ENCODE peak calls at places on chromosomes 5 and 9, in nine cellular contexts. C, V, F, U, Q, O, L, N and Z are unnamed samples.

GRCh38 chr5:162248107-162248713 is 180.6 kb downstream of the GABRG2 start:
- DNase-seq in C (no peak), V (peak), F (peak), U (no peak), Q (no peak), O (no peak), L (no peak), N (peak), Z (no peak)

GRCh38 chr5:75551471-75551870 is 39.8 kb downstream of the POLK start:
- DNase-seq in C (no peak), V (no peak), F (no peak), U (no peak), Q (no peak), O (peak), L (peak), N (no peak), Z (no peak)

GRCh38 chr9:36632892-36633291 is 60.2 kb downstream of the MELK start:
- DNase-seq in C (no peak), V (peak), F (peak), U (no peak), Q (no peak), O (peak), L (peak), N (peak), Z (no peak)

GRCh38 chr5:163506726-163507125 is 1.3 kb downstream of the MAT2B start:
- DNase-seq in C (no peak), V (no peak), F (peak), U (no peak), Q (no peak), O (no peak), L (no peak), N (no peak), Z (no peak)

GRCh38 chr5:90548069-90548593 is 10.5 kb upstream of the ADGRV1 start:
- DNase-seq in C (no peak), V (no peak), F (no peak), U (no peak), Q (peak), O (no peak), L (no peak), N (peak), Z (peak)

GRCh38 chr9:22863106-22863505 is 416.5 kb downstream of the DMRTA1 start:
- DNase-seq in C (no peak), V (peak), F (no peak), U (no peak), Q (no peak), O (no peak), L (no peak), N (no peak), Z (no peak)

GRCh38 chr5:75668988-75669760 is 48.1 kb downstream of the POC5 start:
- DNase-seq in C (no peak), V (no peak), F (peak), U (no peak), Q (peak), O (no peak), L (peak), N (peak), Z (peak)

GRCh38 chr9:31119882-31120481 is 1264.5 kb upstream of the ACO1 start:
- DNase-seq in C (no peak), V (peak), F (peak), U (no peak), Q (peak), O (no peak), L (peak), N (no peak), Z (no peak)

GRCh38 chr5:87347272-87347671 is 65.5 kb downstream of the CCNH start:
- DNase-seq in C (no peak), V (no peak), F (no peak), U (no peak), Q (no peak), O (peak), L (no peak), N (no peak), Z (no peak)

GRCh38 chr5:141876628-141877477 is 1.4 kb downstream of the PCDH1 start:
- DNase-seq in C (no peak), V (no peak), F (no peak), U (no peak), Q (peak), O (no peak), L (peak), N (no peak), Z (no peak)

GRCh38 chr9:72733896-72734295 is 212.5 kb downstream of the TMC1 start:
- DNase-seq in C (no peak), V (no peak), F (no peak), U (no peak), Q (no peak), O (no peak), L (no peak), N (no peak), Z (no peak)

GRCh38 chr9:38082456-38083287 is 13.6 kb upstream of the SHB start:
- DNase-seq in C (no peak), V (no peak), F (no peak), U (no peak), Q (peak), O (no peak), L (no peak), N (no peak), Z (no peak)

GRCh38 chr9:122217640-122218039 is 11.1 kb downstream of the LHX6 start:
- DNase-seq in C (no peak), V (peak), F (no peak), U (no peak), Q (no peak), O (no peak), L (no peak), N (no peak), Z (no peak)

GRCh38 chr9:34513567-34514214 is 9.1 kb downstream of the ENHO start:
- DNase-seq in C (no peak), V (peak), F (no peak), U (no peak), Q (no peak), O (no peak), L (peak), N (no peak), Z (no peak)

GRCh38 chr5:36587354-36587753 is 19.1 kb upstream of the SLC1A3 start:
- DNase-seq in C (no peak), V (no peak), F (no peak), U (no peak), Q (no peak), O (no peak), L (no peak), N (no peak), Z (no peak)

GRCh38 chr9:127927457-127928231 is 2.9 kb downstream of the PIP5KL1 start:
- DNase-seq in C (no peak), V (no peak), F (peak), U (no peak), Q (peak), O (no peak), L (peak), N (no peak), Z (peak)

GRCh38 chr9:96660693-96661248 is 5.7 kb upstream of the PRXL2C start:
- DNase-seq in C (no peak), V (no peak), F (no peak), U (no peak), Q (no peak), O (no peak), L (no peak), N (no peak), Z (no peak)

GRCh38 chr9:132711846-132712245 is 41.6 kb downstream of the GTF3C4 start:
- DNase-seq in C (no peak), V (no peak), F (no peak), U (no peak), Q (no peak), O (no peak), L (no peak), N (no peak), Z (no peak)

GRCh38 chr5:97425511-97425910 is 242.5 kb upstream of the RIOK2 start:
- DNase-seq in C (no peak), V (peak), F (peak), U (peak), Q (no peak), O (no peak), L (no peak), N (no peak), Z (no peak)

GRCh38 chr5:98458726-98459125 is 314.7 kb upstream of the RGMB start:
- DNase-seq in C (no peak), V (no peak), F (no peak), U (no peak), Q (no peak), O (no peak), L (no peak), N (no peak), Z (no peak)

GRCh38 chr5:757346-757930 is 27.1 kb downstream of the ZDHHC11B start:
- DNase-seq in C (peak), V (no peak), F (no peak), U (no peak), Q (no peak), O (no peak), L (no peak), N (no peak), Z (no peak)

GRCh38 chr5:181173027-181173419 is 25.6 kb downstream of the OR2V2 start:
- DNase-seq in C (no peak), V (no peak), F (no peak), U (no peak), Q (no peak), O (no peak), L (no peak), N (no peak), Z (no peak)

GRCh38 chr9:93354451-93354850 is 97.0 kb upstream of the FAM120A start:
- DNase-seq in C (no peak), V (no peak), F (no peak), U (no peak), Q (no peak), O (no peak), L (no peak), N (no peak), Z (peak)

GRCh38 chr9:86487222-86487841 is 133.1 kb upstream of the TUT7 start:
- DNase-seq in C (no peak), V (peak), F (peak), U (peak), Q (no peak), O (peak), L (peak), N (peak), Z (peak)

GRCh38 chr5:125209650-125210049 is 463.2 kb upstream of the ZNF608 start:
- DNase-seq in C (no peak), V (no peak), F (no peak), U (no peak), Q (no peak), O (no peak), L (peak), N (no peak), Z (no peak)

GRCh38 chr9:79616013-79616412 is 44.2 kb downstream of the TLE4 start:
- DNase-seq in C (no peak), V (no peak), F (no peak), U (no peak), Q (no peak), O (no peak), L (no peak), N (no peak), Z (no peak)

GRCh38 chr5:1512541-1513291 is 11.0 kb downstream of the LPCAT1 start:
- DNase-seq in C (peak), V (peak), F (no peak), U (no peak), Q (no peak), O (no peak), L (peak), N (no peak), Z (no peak)

GRCh38 chr9:135718616-135719015 is 16.6 kb downstream of the KCNT1 start:
- DNase-seq in C (no peak), V (no peak), F (no peak), U (no peak), Q (no peak), O (no peak), L (peak), N (peak), Z (peak)

GRCh38 chr5:163533229-163533628 is 27.8 kb downstream of the MAT2B start:
- DNase-seq in C (no peak), V (no peak), F (no peak), U (peak), Q (no peak), O (no peak), L (no peak), N (no peak), Z (no peak)

GRCh38 chr5:37601163-37601562 is 222.0 kb downstream of the WDR70 start:
- DNase-seq in C (no peak), V (no peak), F (no peak), U (no peak), Q (no peak), O (no peak), L (no peak), N (no peak), Z (no peak)

GRCh38 chr5:120568716-120569115 is 104.6 kb downstream of the PRR16 start:
- DNase-seq in C (no peak), V (no peak), F (no peak), U (no peak), Q (no peak), O (no peak), L (no peak), N (no peak), Z (no peak)

GRCh38 chr9:133703571-133704399 is 34.4 kb downstream of the SARDH start:
- DNase-seq in C (no peak), V (no peak), F (peak), U (no peak), Q (no peak), O (no peak), L (peak), N (no peak), Z (no peak)

GRCh38 chr9:133380734-133381133 is 4.6 kb downstream of the STKLD1 start:
- DNase-seq in C (no peak), V (no peak), F (no peak), U (no peak), Q (no peak), O (no peak), L (no peak), N (no peak), Z (no peak)

GRCh38 chr9:136131629-136132499 is 13.2 kb upstream of the TMEM250 start:
- DNase-seq in C (no peak), V (no peak), F (no peak), U (no peak), Q (no peak), O (no peak), L (no peak), N (no peak), Z (no peak)

GRCh38 chr9:8769153-8769552 is 969.6 kb upstream of the DMAC1 start:
- DNase-seq in C (no peak), V (no peak), F (no peak), U (no peak), Q (no peak), O (no peak), L (no peak), N (no peak), Z (no peak)

GRCh38 chr5:6637022-6637421 is 3.8 kb downstream of the SRD5A1 start:
- DNase-seq in C (no peak), V (no peak), F (no peak), U (no peak), Q (no peak), O (no peak), L (no peak), N (no peak), Z (no peak)